ENCODE peak calls at places on chromosomes 1 and 21, in ten cellular contexts. G, I, L, U, Q, Y, X, V, H and A are unnamed samples.

GRCh38 chr1:30727796-30728195 is 4.4 kb upstream of the MATN1 start:
- DNase-seq in G (peak), I (no peak), L (no peak), U (no peak), Q (no peak), Y (no peak), X (no peak), V (no peak), H (no peak), A (no peak)

GRCh38 chr1:171472183-171472647 is 13.1 kb upstream of the PRRC2C start:
- DNase-seq in G (no peak), I (peak), L (no peak), U (no peak), Q (no peak), Y (no peak), X (no peak), V (no peak), H (no peak), A (no peak)

GRCh38 chr1:100928128-100928527 is 32.2 kb downstream of the SLC30A7 start:
- DNase-seq in G (no peak), I (no peak), L (peak), U (no peak), Q (no peak), Y (no peak), X (no peak), V (no peak), H (no peak), A (no peak)

GRCh38 chr1:182430263-182431068 is 19.5 kb upstream of the RGSL1 start:
- DNase-seq in G (no peak), I (no peak), L (no peak), U (no peak), Q (no peak), Y (no peak), X (no peak), V (no peak), H (peak), A (no peak)

GRCh38 chr1:204777591-204777990 is 92.1 kb upstream of the LRRN2 start:
- DNase-seq in G (no peak), I (no peak), L (no peak), U (no peak), Q (no peak), Y (no peak), X (no peak), V (no peak), H (no peak), A (no peak)

GRCh38 chr1:58587667-58588066 is 10.6 kb upstream of the TACSTD2 start:
- DNase-seq in G (no peak), I (no peak), L (no peak), U (no peak), Q (no peak), Y (no peak), X (no peak), V (no peak), H (no peak), A (no peak)

GRCh38 chr1:236280438-236281285 is 1.1 kb downstream of the ERO1B start:
- DNase-seq in G (peak), I (no peak), L (no peak), U (no peak), Q (no peak), Y (no peak), X (no peak), V (peak), H (peak), A (no peak)

GRCh38 chr1:84721152-84721551 is 30.9 kb upstream of the SSX2IP start:
- DNase-seq in G (peak), I (no peak), L (no peak), U (no peak), Q (no peak), Y (no peak), X (no peak), V (no peak), H (no peak), A (no peak)

GRCh38 chr21:17794631-17795030 is 24.5 kb downstream of the C21orf91 start:
- DNase-seq in G (no peak), I (no peak), L (no peak), U (no peak), Q (no peak), Y (no peak), X (no peak), V (no peak), H (no peak), A (no peak)

GRCh38 chr1:234755449-234755863 is 145.5 kb upstream of the IRF2BP2 start:
- DNase-seq in G (peak), I (no peak), L (no peak), U (peak), Q (no peak), Y (no peak), X (peak), V (peak), H (no peak), A (no peak)

GRCh38 chr1:45668526-45668925 is 17.8 kb downstream of the GPBP1L1 start:
- DNase-seq in G (no peak), I (no peak), L (no peak), U (no peak), Q (no peak), Y (no peak), X (no peak), V (no peak), H (no peak), A (no peak)

GRCh38 chr1:168298446-168298845 is 17.8 kb downstream of the TBX19 start:
- DNase-seq in G (no peak), I (no peak), L (no peak), U (no peak), Q (no peak), Y (no peak), X (no peak), V (no peak), H (no peak), A (no peak)

GRCh38 chr1:27517305-27517704 is 27.3 kb upstream of the WASF2 start:
- DNase-seq in G (no peak), I (no peak), L (no peak), U (no peak), Q (no peak), Y (no peak), X (no peak), V (peak), H (no peak), A (no peak)

GRCh38 chr1:2982615-2983318 is 38.5 kb upstream of the ACTRT2 start:
- DNase-seq in G (no peak), I (no peak), L (no peak), U (peak), Q (peak), Y (no peak), X (no peak), V (no peak), H (no peak), A (no peak)

GRCh38 chr1:50272923-50273322 is 150.3 kb downstream of the DMRTA2 start:
- DNase-seq in G (no peak), I (no peak), L (no peak), U (no peak), Q (no peak), Y (no peak), X (no peak), V (no peak), H (no peak), A (no peak)

GRCh38 chr1:226634611-226635246 is 86.2 kb downstream of the STUM start:
- DNase-seq in G (no peak), I (no peak), L (no peak), U (peak), Q (peak), Y (no peak), X (no peak), V (peak), H (no peak), A (no peak)

GRCh38 chr1:185419718-185420117 is 102.7 kb upstream of the IVNS1ABP start:
- DNase-seq in G (no peak), I (no peak), L (no peak), U (no peak), Q (no peak), Y (no peak), X (no peak), V (no peak), H (no peak), A (no peak)

GRCh38 chr1:86774305-86775304 is 70.2 kb downstream of the SH3GLB1 start:
- DNase-seq in G (peak), I (peak), L (peak), U (no peak), Q (peak), Y (peak), X (peak), V (peak), H (peak), A (peak)

GRCh38 chr1:201020040-201020591 is 3.4 kb downstream of the KIF21B start:
- DNase-seq in G (no peak), I (no peak), L (no peak), U (no peak), Q (peak), Y (no peak), X (no peak), V (peak), H (peak), A (no peak)

GRCh38 chr1:179800481-179800880 is 57.4 kb downstream of the FAM163A start:
- DNase-seq in G (no peak), I (no peak), L (no peak), U (no peak), Q (no peak), Y (no peak), X (no peak), V (no peak), H (no peak), A (no peak)

GRCh38 chr1:230581446-230582079 is 60.7 kb upstream of the COG2 start:
- DNase-seq in G (no peak), I (no peak), L (peak), U (peak), Q (no peak), Y (no peak), X (no peak), V (no peak), H (peak), A (no peak)

GRCh38 chr1:180167021-180167701 is 12.5 kb downstream of the QSOX1 start:
- DNase-seq in G (no peak), I (no peak), L (no peak), U (no peak), Q (peak), Y (no peak), X (no peak), V (no peak), H (no peak), A (no peak)

GRCh38 chr1:83583351-83584014 is 415.4 kb downstream of the TTLL7 start:
- DNase-seq in G (peak), I (no peak), L (peak), U (peak), Q (no peak), Y (no peak), X (no peak), V (peak), H (peak), A (no peak)

GRCh38 chr1:27741124-27741523 is 15.4 kb downstream of the FAM76A start:
- DNase-seq in G (no peak), I (no peak), L (no peak), U (no peak), Q (no peak), Y (no peak), X (no peak), V (no peak), H (no peak), A (no peak)

GRCh38 chr1:91757760-91758545 is 128.0 kb downstream of the TGFBR3 start:
- DNase-seq in G (no peak), I (no peak), L (no peak), U (no peak), Q (no peak), Y (no peak), X (no peak), V (peak), H (no peak), A (no peak)

GRCh38 chr1:55723001-55723400 is 507.8 kb upstream of the USP24 start:
- DNase-seq in G (no peak), I (no peak), L (no peak), U (no peak), Q (no peak), Y (no peak), X (no peak), V (no peak), H (no peak), A (no peak)

GRCh38 chr1:39898648-39899603 is 2.8 kb downstream of the MYCL start:
- DNase-seq in G (peak), I (no peak), L (peak), U (no peak), Q (no peak), Y (no peak), X (no peak), V (peak), H (peak), A (no peak)

DNA sequence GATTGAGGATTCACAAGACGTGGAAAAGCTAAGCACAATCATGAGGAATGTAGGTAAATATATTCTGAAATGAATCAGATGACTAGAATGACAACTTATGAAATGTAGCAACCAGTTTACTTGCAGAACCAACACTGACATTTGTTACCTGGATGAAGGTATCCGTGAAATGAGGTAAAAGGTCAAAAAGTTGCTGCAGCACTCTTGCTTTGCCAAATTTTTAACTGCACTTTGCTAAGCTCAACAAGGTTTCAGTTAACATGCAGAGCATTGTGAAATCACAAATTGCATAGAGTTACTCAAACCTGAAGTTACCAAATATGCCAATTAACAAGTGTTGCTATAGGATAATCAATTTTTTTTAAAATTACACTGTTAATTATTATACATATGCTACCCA is 1280.1 kb downstream of the KCNT2 start:
- DNase-seq in G (peak), I (no peak), L (no peak), U (no peak), Q (no peak), Y (no peak), X (no peak), V (no peak), H (no peak), A (no peak)
- H3K4me3 ChIP-seq in G (no peak), I (no peak), L (no peak), U (no peak), Q (no peak), Y (no peak), X (no peak), V (no peak), H (no peak), A (no peak)

GRCh38 chr1:162902372-162902771 is 41.4 kb upstream of the CCDC190 start:
- DNase-seq in G (no peak), I (no peak), L (no peak), U (no peak), Q (no peak), Y (no peak), X (no peak), V (no peak), H (no peak), A (no peak)
- H3K4me3 ChIP-seq in G (no peak), I (no peak), L (no peak), U (no peak), Q (no peak), Y (no peak), X (no peak), V (no peak), H (no peak), A (no peak)

GRCh38 chr21:39182484-39183271 is 573 bp downstream of the PSMG1 start:
- DNase-seq in G (no peak), I (no peak), L (peak), U (no peak), Q (no peak), Y (no peak), X (no peak), V (peak), H (no peak), A (no peak)

GRCh38 chr21:39181205-39181818 is 1.9 kb downstream of the PSMG1 start:
- DNase-seq in G (no peak), I (no peak), L (no peak), U (no peak), Q (no peak), Y (no peak), X (no peak), V (no peak), H (no peak), A (no peak)

GRCh38 chr21:39183272-39184049 is at the start of gene PSMG1:
- DNase-seq in G (peak), I (no peak), L (peak), U (peak), Q (peak), Y (peak), X (peak), V (peak), H (peak), A (peak)

GRCh38 chr21:39180429-39181019 is 2.7 kb downstream of the PSMG1 start:
- DNase-seq in G (no peak), I (no peak), L (peak), U (no peak), Q (no peak), Y (no peak), X (no peak), V (no peak), H (no peak), A (no peak)

GRCh38 chr21:39182016-39182415 is 1.2 kb downstream of the PSMG1 start:
- DNase-seq in G (no peak), I (no peak), L (no peak), U (no peak), Q (no peak), Y (no peak), X (no peak), V (no peak), H (no peak), A (no peak)
- H3K4me3 ChIP-seq in G (peak), I (peak), L (peak), U (peak), Q (peak), Y (peak), X (peak), V (no peak), H (peak), A (peak)

DNA sequence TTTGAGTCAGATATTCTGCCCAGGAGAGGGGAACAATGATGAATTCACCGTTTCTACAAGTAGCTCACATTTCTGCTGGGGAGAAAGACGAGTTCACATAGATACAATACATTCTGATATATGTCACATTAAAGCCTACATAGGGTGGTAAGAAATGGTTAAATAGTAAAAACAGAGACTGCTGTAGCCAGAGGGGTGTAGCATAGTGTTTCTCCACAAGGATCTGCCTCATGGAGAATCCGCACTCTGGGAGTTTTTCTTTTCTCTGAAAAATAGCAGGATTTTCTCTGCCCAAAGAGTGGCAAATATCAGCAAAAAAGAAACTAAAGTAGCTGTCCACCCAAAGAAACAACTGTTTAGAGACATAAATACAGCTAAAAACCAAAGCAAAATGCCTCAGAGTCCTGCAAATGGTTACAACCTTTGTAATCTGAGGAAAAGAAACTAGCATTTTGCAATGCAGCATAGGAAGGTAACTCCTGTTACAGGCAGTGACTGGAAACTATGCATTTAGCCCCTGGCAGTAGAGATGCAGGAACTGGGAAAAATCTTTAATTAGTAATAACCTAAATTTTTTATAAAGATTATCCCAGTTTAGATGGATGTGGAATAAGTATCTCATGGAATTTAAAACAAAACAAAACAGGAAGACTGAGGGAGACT is 1126.7 kb upstream of the ADGRL2 start:
- DNase-seq in G (no peak), I (no peak), L (no peak), U (no peak), Q (no peak), Y (no peak), X (no peak), V (no peak), H (no peak), A (no peak)
- H3K4me3 ChIP-seq in G (no peak), I (no peak), L (no peak), U (no peak), Q (no peak), Y (no peak), X (no peak), V (no peak), H (no peak), A (no peak)

GRCh38 chr1:14891991-14892390 is 261.6 kb upstream of the TMEM51 start:
- DNase-seq in G (no peak), I (no peak), L (no peak), U (no peak), Q (no peak), Y (no peak), X (no peak), V (no peak), H (no peak), A (no peak)

GRCh38 chr1:14887044-14887443 is 266.5 kb upstream of the TMEM51 start:
- DNase-seq in G (no peak), I (no peak), L (no peak), U (no peak), Q (peak), Y (no peak), X (no peak), V (no peak), H (no peak), A (no peak)

GRCh38 chr1:14887936-14888335 is 265.6 kb upstream of the TMEM51 start:
- DNase-seq in G (no peak), I (no peak), L (no peak), U (no peak), Q (no peak), Y (no peak), X (no peak), V (no peak), H (no peak), A (no peak)

GRCh38 chr1:14888374-14888773 is 265.2 kb upstream of the TMEM51 start:
- DNase-seq in G (no peak), I (no peak), L (no peak), U (no peak), Q (no peak), Y (no peak), X (no peak), V (no peak), H (no peak), A (no peak)

GRCh38 chr1:14889937-14890440 is 263.6 kb upstream of the TMEM51 start:
- DNase-seq in G (no peak), I (no peak), L (no peak), U (no peak), Q (no peak), Y (no peak), X (no peak), V (no peak), H (no peak), A (no peak)
- H3K4me3 ChIP-seq in G (no peak), I (no peak), L (no peak), U (no peak), Q (no peak), Y (no peak), X (no peak), V (no peak), H (no peak), A (no peak)